ENCODE peak calls at places on chromosomes 16 and 17, in eight cellular contexts. M, P, G, U, Y, L, A and C are unnamed samples.

GRCh38 chr17:3944485-3945388 is 19.5 kb downstream of the ATP2A3 start:
- DNase-seq in M (peak; percentile 81), P (peak; percentile 88), G (peak; percentile 97), U (peak; percentile 89), Y (peak; percentile 34), L (peak; percentile 82), A (peak; percentile 86), C (no peak)

GRCh38 chr17:2054262-2054739 is 602 bp upstream of the HIC1 start:
- DNase-seq in M (no peak), P (peak; percentile 74), G (no peak), U (peak; percentile 70), Y (no peak), L (no peak), A (no peak), C (peak; percentile 53)

GRCh38 chr16:3734758-3735221 is 17.5 kb upstream of the TRAP1 start:
- DNase-seq in M (no peak), P (peak; percentile 35), G (no peak), U (no peak), Y (no peak), L (no peak), A (no peak), C (no peak)

GRCh38 chr17:43312011-43312410 is 78.2 kb upstream of the RNU2-1 start:
- DNase-seq in M (no peak), P (no peak), G (no peak), U (no peak), Y (no peak), L (no peak), A (no peak), C (no peak)

GRCh38 chr16:30054959-30055553 is 10.5 kb upstream of the ALDOA start:
- DNase-seq in M (no peak), P (no peak), G (peak; percentile 79), U (no peak), Y (no peak), L (no peak), A (no peak), C (no peak)

GRCh38 chr17:8631554-8631877 is 991 bp upstream of the MYH10 start:
- DNase-seq in M (no peak), P (no peak), G (no peak), U (peak; percentile 43), Y (no peak), L (no peak), A (no peak), C (no peak)

GRCh38 chr16:82201906-82202305 is 31.9 kb upstream of the MPHOSPH6 start:
- DNase-seq in M (no peak), P (no peak), G (no peak), U (no peak), Y (no peak), L (no peak), A (no peak), C (no peak)

GRCh38 chr17:18920911-18921441 is 31.0 kb upstream of the SLC5A10 start:
- DNase-seq in M (no peak), P (no peak), G (no peak), U (peak; percentile 56), Y (no peak), L (no peak), A (no peak), C (no peak)

GRCh38 chr17:81432873-81433451 is 37.7 kb downstream of the BAHCC1 start:
- DNase-seq in M (no peak), P (no peak), G (no peak), U (peak; percentile 31), Y (no peak), L (no peak), A (no peak), C (peak; percentile 4)

GRCh38 chr17:77572851-77573250 is 385.7 kb upstream of the TNRC6C start:
- DNase-seq in M (no peak), P (no peak), G (no peak), U (no peak), Y (no peak), L (no peak), A (no peak), C (no peak)

GRCh38 chr16:68499011-68499410 is 40.1 kb upstream of the ZFP90 start:
- DNase-seq in M (no peak), P (no peak), G (no peak), U (no peak), Y (no peak), L (no peak), A (no peak), C (no peak)

GRCh38 chr17:7613769-7614421 is 802 bp downstream of the FXR2 start:
- DNase-seq in M (no peak), P (no peak), G (no peak), U (peak; percentile 68), Y (no peak), L (peak; percentile 24), A (no peak), C (no peak)
- H3K27ac ChIP-seq in M (peak overlapping the region; percentile 94), P (peak overlapping the region; percentile 86), G (no peak overlapping the region), U (peak overlapping the region; percentile 82), Y (peak overlapping the region; percentile 92), L (peak overlapping the region; percentile 94), A (peak overlapping the region; percentile 95), C (peak overlapping the region; percentile 88)

GRCh38 chr17:31562447-31562846 is 171.0 kb downstream of the RAB11FIP4 start:
- DNase-seq in M (no peak), P (no peak), G (peak; percentile 49), U (no peak), Y (no peak), L (no peak), A (no peak), C (no peak)

GRCh38 chr17:31561469-31562412 is 170.3 kb downstream of the RAB11FIP4 start:
- DNase-seq in M (no peak), P (no peak), G (no peak), U (peak; percentile 86), Y (no peak), L (no peak), A (no peak), C (no peak)

GRCh38 chr17:31559647-31560501 is 168.4 kb downstream of the RAB11FIP4 start:
- DNase-seq in M (peak; percentile 50), P (peak; percentile 77), G (peak; percentile 47), U (peak; percentile 59), Y (no peak), L (no peak), A (peak; percentile 65), C (no peak)

GRCh38 chr17:31558748-31559646 is 167.5 kb downstream of the RAB11FIP4 start:
- DNase-seq in M (peak; percentile 80), P (peak; percentile 92), G (peak; percentile 85), U (peak; percentile 93), Y (peak; percentile 57), L (peak; percentile 63), A (peak; percentile 90), C (peak; percentile 74)

GRCh38 chr17:31560836-31561235 is 169.4 kb downstream of the RAB11FIP4 start:
- DNase-seq in M (no peak), P (no peak), G (no peak), U (peak; percentile 66), Y (no peak), L (no peak), A (no peak), C (no peak)
- H3K27ac ChIP-seq in M (peak overlapping the region; percentile 96), P (peak overlapping the region; percentile 28), G (no peak overlapping the region), U (peak overlapping the region; percentile 87), Y (no peak overlapping the region), L (no peak overlapping the region), A (peak overlapping the region; percentile 4), C (no peak overlapping the region)

GRCh38 chr17:70905796-70906195 is 736.5 kb downstream of the KCNJ2 start:
- DNase-seq in M (peak; percentile 22), P (peak; percentile 84), G (no peak), U (peak; percentile 97), Y (no peak), L (no peak), A (no peak), C (no peak)
- H3K27ac ChIP-seq in M (peak overlapping the region; percentile 68), P (no peak overlapping the region), G (no peak overlapping the region), U (peak overlapping the region; percentile 80), Y (no peak overlapping the region), L (no peak overlapping the region), A (no peak overlapping the region), C (no peak overlapping the region)

GRCh38 chr17:39634384-39634871 is 2.5 kb upstream of the STARD3 start:
- DNase-seq in M (no peak), P (no peak), G (peak; percentile 68), U (peak; percentile 76), Y (no peak), L (no peak), A (no peak), C (no peak)
- H3K27ac ChIP-seq in M (no peak overlapping the region), P (no peak overlapping the region), G (no peak overlapping the region), U (no peak overlapping the region), Y (peak overlapping the region; percentile 64), L (no peak overlapping the region), A (no peak overlapping the region), C (no peak overlapping the region)

GRCh38 chr17:38741853-38742421 is 6.2 kb downstream of the PCGF2 start:
- DNase-seq in M (no peak), P (peak; percentile 84), G (no peak), U (peak; percentile 55), Y (no peak), L (no peak), A (peak; percentile 62), C (no peak)
- H3K27ac ChIP-seq in M (peak overlapping the region; percentile 88), P (peak overlapping the region; percentile 93), G (no peak overlapping the region), U (peak overlapping the region; percentile 79), Y (peak overlapping the region; percentile 76), L (no peak overlapping the region), A (peak overlapping the region; percentile 70), C (no peak overlapping the region)

DNA sequence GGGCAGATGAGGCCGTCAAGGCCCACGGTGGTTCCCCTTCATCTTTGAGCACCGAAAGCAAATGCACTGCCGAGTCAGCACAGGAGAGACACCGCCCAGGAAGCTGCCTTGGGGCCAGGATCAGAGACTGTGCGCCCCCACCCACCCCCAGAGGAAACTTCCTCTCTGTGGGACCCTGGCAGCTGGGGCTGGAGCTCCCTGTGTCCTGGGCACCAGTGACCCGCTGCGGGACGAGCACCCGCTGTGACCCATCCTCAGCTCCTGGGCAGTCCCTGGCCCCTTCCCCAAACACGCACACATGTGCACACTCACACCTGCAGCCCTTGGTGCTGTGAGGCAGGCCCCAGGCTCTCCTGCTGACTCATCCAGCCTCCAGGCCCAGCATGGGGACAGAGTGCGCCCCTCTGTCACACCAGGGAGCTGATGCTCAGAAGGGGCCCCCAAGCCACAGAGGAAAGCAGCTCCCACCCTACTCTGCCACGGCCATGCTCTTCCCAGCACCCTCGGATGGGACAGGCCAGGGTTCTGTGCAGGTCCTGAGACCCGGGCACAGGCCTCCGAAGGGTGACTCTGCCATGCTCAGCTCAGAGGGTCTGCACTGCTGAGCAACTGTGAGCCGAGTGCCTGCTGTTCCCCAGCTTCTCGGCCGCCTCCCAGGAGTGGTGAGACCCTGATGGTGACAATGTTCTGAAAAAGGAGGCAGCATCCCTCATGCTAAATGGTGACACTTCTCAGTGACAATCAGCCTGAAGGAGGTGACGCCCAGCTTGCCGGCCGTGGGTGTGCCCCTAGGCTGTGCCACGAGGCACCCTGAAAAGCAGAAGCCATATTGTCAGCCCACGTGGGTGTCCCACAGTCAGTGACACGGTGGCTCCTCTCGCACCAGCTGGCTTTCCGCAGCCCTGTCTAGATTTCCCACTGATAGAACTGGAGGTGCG is 3.6 kb downstream of the PIEZO1 start:
- DNase-seq in M (peak; percentile 37), P (peak; percentile 83), G (no peak), U (peak; percentile 27), Y (no peak), L (no peak), A (peak; percentile 61), C (no peak)
- H3K27ac ChIP-seq in M (no peak overlapping the region), P (no peak overlapping the region), G (no peak overlapping the region), U (peak overlapping the region; percentile 88), Y (peak overlapping the region; percentile 94), L (no peak overlapping the region), A (no peak overlapping the region), C (peak overlapping the region; percentile 90)

DNA sequence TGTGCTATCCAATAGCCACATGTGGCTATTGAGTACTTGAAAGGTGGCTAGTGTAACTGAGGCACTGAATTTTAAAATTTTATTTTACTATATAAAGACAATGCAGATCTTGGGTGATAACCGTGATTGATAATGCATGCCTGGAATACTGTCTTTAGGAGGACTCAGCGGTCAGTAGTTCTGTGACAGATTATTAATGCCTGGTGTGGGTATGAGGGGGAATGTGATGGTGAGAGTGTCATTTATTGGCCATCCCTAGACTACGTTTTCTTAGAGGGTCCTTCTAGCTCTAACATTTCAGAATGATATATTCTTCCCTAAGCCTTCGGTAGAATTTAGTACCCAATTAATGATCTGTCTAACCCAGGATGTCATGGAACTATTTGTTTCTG is 157.6 kb downstream of the CPPED1 start:
- DNase-seq in M (no peak), P (no peak), G (no peak), U (no peak), Y (no peak), L (no peak), A (no peak), C (no peak)
- H3K27ac ChIP-seq in M (no peak overlapping the region), P (no peak overlapping the region), G (no peak overlapping the region), U (no peak overlapping the region), Y (no peak overlapping the region), L (no peak overlapping the region), A (no peak overlapping the region), C (peak overlapping the region; percentile 78)